ENCODE peak calls at places on chromosomes 12 and 14, in ten cellular contexts. K is CD8-positive, alpha-beta T cell; X is HL-60; D is thyroid gland; M is mesendoderm; R is CD4-positive, CD25-positive, alpha-beta regulatory T cell; T is ovary; Y is uterus; Q is small intestine; F is cardiac muscle cell. G is an unnamed sample. For H3K27me3, the result is how much of the 10 kb centered on the place peaks cover.

GRCh38 chr12:114439833-114440449 is 34.0 kb upstream of the TBX5 start:
- DNase-seq in R (no peak), D (no peak), X (no peak), F (no peak), Q (no peak), T (no peak), M (no peak), K (no peak), Y (no peak), G (no peak)

GRCh38 chr12:90163975-90164374 is 455.3 kb upstream of the ATP2B1 start:
- DNase-seq in Y (no peak), D (no peak), R (no peak), X (no peak), M (peak), F (no peak), K (no peak), Q (no peak), T (no peak), G (peak)

GRCh38 chr12:31226639-31227038 is 99.3 kb downstream of the SINHCAF start:
- DNase-seq in D (peak), Y (no peak), R (no peak), T (no peak), K (no peak), M (no peak), Q (no peak), F (no peak), X (no peak), G (peak)

GRCh38 chr12:43816168-43816567 is 10.1 kb upstream of the TWF1 start:
- DNase-seq in T (no peak), Q (no peak), R (no peak), K (no peak), Y (no peak), D (no peak), X (no peak), F (no peak), M (no peak), G (no peak)

GRCh38 chr14:35336171-35337073 is 44.2 kb downstream of the PSMA6 start:
- DNase-seq in Q (peak), D (peak), Y (peak), T (peak), R (no peak), K (no peak), F (peak), M (peak), X (no peak), G (no peak)

GRCh38 chr12:28294300-28294699 is 104.0 kb downstream of the CCDC91 start:
- DNase-seq in M (peak), T (no peak), R (no peak), K (no peak), X (peak), Y (no peak), F (no peak), Q (no peak), D (no peak), G (no peak)

GRCh38 chr14:32049361-32050103 is 27.6 kb upstream of the ARHGAP5 start:
- DNase-seq in R (no peak), X (no peak), Y (no peak), Q (no peak), K (no peak), T (no peak), M (peak), D (no peak), F (no peak), G (no peak)

GRCh38 chr14:40685764-40686163 is 920.9 kb upstream of the LRFN5 start:
- DNase-seq in T (no peak), K (no peak), X (no peak), F (no peak), R (no peak), D (no peak), Y (no peak), Q (no peak), M (no peak), G (no peak)

GRCh38 chr14:88572117-88572516 is 9.3 kb downstream of the ZC3H14 start:
- DNase-seq in Q (no peak), M (no peak), F (no peak), X (no peak), T (no peak), K (no peak), R (no peak), Y (no peak), D (no peak), G (no peak)

GRCh38 chr14:29089849-29090248 is 323.3 kb downstream of the FOXG1 start:
- DNase-seq in X (no peak), D (no peak), F (no peak), Q (no peak), R (no peak), T (no peak), M (no peak), Y (no peak), K (no peak), G (no peak)

GRCh38 chr12:94676011-94676709 is 25.8 kb upstream of the TMCC3 start:
- DNase-seq in K (no peak), M (peak), Q (peak), D (no peak), X (peak), Y (peak), R (no peak), T (peak), F (peak), G (no peak)
- H3K4me3 ChIP-seq in K (no peak), M (no peak), Q (no peak), D (no peak), X (no peak), Y (no peak), R (no peak), T (no peak), F (no peak), G (no peak)

GRCh38 chr12:34391771-34392581 is 369.7 kb downstream of the ALG10 start:
- DNase-seq in X (no peak), T (no peak), K (no peak), Q (no peak), M (no peak), Y (no peak), F (no peak), D (no peak), R (no peak), G (no peak)
- H3K27me3 ChIP-seq in X (under half), T (under half), K (under half), Q (under half), M (under half), Y (under half), F (under half), D (under half), R (under half), G (half or more)

DNA sequence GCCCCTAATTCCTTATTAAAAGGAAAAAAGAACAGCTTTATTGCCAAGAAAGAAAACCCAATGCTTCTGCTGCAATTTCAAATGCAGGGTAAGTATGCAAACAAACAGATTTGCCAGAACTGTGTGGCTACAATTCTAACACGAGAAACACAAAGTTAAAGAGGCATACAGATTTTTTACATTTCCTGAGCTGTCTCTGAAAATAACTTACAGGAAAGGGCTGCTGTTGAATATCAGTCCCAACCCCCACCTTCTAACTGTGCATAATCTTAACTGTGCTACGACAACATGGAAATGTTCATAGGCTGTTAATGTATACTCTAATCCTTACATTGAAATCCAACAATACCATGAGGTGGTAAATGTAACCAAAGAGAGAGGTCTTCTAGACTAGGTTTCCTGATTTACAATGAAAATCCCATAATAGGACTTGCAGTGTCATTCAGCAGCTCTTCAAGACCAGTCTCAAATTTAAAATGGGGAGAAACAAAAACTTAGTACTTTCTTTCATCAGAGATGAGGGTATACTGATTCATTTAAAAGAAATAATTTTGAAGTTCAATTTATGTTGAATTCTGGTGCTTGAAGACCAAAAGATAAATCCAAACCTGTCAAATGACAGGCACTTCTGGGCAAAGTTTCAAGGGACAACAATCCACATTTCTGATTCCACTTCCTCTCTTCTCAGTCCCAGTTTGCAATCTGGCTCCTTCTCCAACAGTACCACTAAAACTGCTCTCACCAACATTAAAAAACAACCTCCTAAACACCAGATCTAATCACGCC is 14.4 kb downstream of the FGD6 start:
- DNase-seq in M (no peak), F (peak), Q (no peak), R (no peak), K (no peak), T (no peak), D (no peak), Y (no peak), X (no peak), G (no peak)
- H3K4me3 ChIP-seq in M (no peak), F (no peak), Q (no peak), R (no peak), K (no peak), T (no peak), D (no peak), Y (no peak), X (no peak), G (no peak)

DNA sequence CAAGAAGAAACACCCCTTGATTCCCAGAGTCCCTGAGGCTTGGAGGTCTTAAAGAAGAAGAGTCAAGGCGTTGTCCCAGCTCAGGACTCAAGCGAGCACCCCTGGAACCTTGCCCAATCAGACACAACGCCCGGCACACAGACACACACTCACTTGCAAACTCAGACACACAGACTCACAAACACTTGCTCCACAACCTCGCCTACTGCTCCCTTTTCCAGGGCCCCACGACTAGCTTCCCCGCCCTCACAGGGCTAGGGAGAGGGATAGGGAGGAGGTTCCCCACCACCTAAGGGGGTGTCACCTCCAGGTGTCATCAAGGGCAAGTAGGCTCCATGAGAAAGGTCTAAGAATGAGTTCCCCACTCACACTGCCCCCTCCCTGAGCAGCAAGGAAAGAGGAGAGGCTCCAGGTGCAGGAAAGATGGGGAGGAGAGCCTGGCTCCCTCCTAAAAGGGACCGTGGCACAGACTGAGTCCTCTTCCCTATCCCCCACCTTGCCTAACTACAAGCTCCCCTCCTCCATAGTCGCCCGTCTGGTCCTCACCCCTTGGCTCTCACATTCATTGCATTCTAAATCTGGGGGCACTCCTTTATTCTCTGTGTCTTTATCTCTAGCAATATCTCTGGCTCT is 717 bp downstream of the WNT10B start:
- DNase-seq in D (no peak), X (no peak), Y (no peak), F (no peak), K (no peak), R (no peak), T (no peak), Q (no peak), M (no peak), G (no peak)
- H3K27me3 ChIP-seq in D (under half), X (under half), Y (under half), F (half or more), K (under half), R (under half), T (under half), Q (under half), M (half or more), G (under half)

DNA sequence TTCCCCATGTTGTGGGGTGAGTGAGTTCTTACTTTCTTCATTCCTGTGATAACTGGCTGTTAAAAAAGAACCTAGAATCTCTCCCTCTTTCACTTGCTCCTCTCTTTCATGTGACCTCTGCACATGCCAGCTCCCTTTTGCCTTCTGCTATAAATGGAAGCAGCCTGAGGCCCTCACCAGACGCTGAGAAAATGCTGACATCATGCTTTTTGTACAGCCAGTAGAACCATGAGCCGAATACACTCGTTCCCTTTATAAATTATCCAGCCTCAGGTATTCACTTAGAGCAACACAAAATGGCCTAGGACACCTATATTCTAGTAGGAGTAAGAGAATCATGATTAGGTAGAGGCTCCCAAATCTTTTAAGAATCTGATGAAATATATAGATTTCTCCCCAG is 333.5 kb downstream of the LRIG3 start:
- DNase-seq in X (no peak), Q (no peak), D (no peak), Y (no peak), T (no peak), M (no peak), R (no peak), K (no peak), F (no peak), G (no peak)
- H3K4me3 ChIP-seq in X (no peak), Q (no peak), D (no peak), Y (no peak), T (no peak), M (no peak), R (no peak), K (no peak), F (no peak), G (no peak)